ENCODE peak calls at places on chromosomes 1 and 21, in seven cellular contexts. Z, M, P, T, W, G and L are unnamed samples.

GRCh38 chr1:235999259-235999925 is 65.5 kb downstream of the NID1 start:
- DNase-seq in Z (peak; percentile 74), M (peak; percentile 97), P (peak; percentile 85), T (no peak), W (peak; percentile 94), G (no peak), L (peak; percentile 96)

GRCh38 chr1:182080955-182081582 is 19.6 kb upstream of the ZNF648 start:
- DNase-seq in Z (no peak), M (peak; percentile 64), P (no peak), T (no peak), W (peak; percentile 57), G (no peak), L (peak; percentile 29)

GRCh38 chr21:42019101-42019605 is 9.0 kb upstream of the ZBTB21 start:
- DNase-seq in Z (no peak), M (no peak), P (no peak), T (no peak), W (no peak), G (no peak), L (no peak)

GRCh38 chr1:43878440-43878839 is 55.2 kb upstream of the ARTN start:
- DNase-seq in Z (no peak), M (no peak), P (no peak), T (no peak), W (no peak), G (no peak), L (no peak)

GRCh38 chr1:160614410-160614809 is 32.4 kb downstream of the SLAMF1 start:
- DNase-seq in Z (no peak), M (no peak), P (no peak), T (no peak), W (no peak), G (no peak), L (no peak)

GRCh38 chr1:110620250-110620615 is 14.1 kb upstream of the KCNA2 start:
- DNase-seq in Z (no peak), M (no peak), P (no peak), T (no peak), W (no peak), G (no peak), L (no peak)

GRCh38 chr1:18941221-18942141 is 15.0 kb downstream of the IFFO2 start:
- DNase-seq in Z (peak; percentile 85), M (peak; percentile 47), P (no peak), T (no peak), W (no peak), G (peak; percentile 36), L (no peak)

GRCh38 chr1:163673756-163674155 is 352.0 kb downstream of the NUF2 start:
- DNase-seq in Z (no peak), M (no peak), P (peak; percentile 76), T (no peak), W (no peak), G (no peak), L (peak; percentile 63)

GRCh38 chr21:28719731-28720130 is 272.9 kb downstream of the LTN1 start:
- DNase-seq in Z (no peak), M (peak; percentile 18), P (no peak), T (no peak), W (no peak), G (no peak), L (peak; percentile 6)

GRCh38 chr1:58249729-58250586 is 296.6 kb downstream of the OMA1 start:
- DNase-seq in Z (no peak), M (peak; percentile 53), P (no peak), T (no peak), W (peak; percentile 37), G (no peak), L (peak; percentile 56)

GRCh38 chr1:92804721-92805169 is 19.8 kb upstream of the EVI5 start:
- DNase-seq in Z (peak; percentile 95), M (peak; percentile 98), P (peak; percentile 84), T (peak; percentile 51), W (peak; percentile 4), G (peak; percentile 29), L (peak; percentile 97)

GRCh38 chr1:208178091-208178529 is 66.1 kb downstream of the PLXNA2 start:
- DNase-seq in Z (no peak), M (no peak), P (no peak), T (no peak), W (no peak), G (no peak), L (no peak)

GRCh38 chr1:15100369-15101111 is 53.0 kb upstream of the TMEM51 start:
- DNase-seq in Z (peak; percentile 7), M (peak; percentile 66), P (no peak), T (peak; percentile 66), W (peak; percentile 68), G (no peak), L (peak; percentile 14)

GRCh38 chr1:64110924-64111777 is 92.3 kb upstream of the UBE2U start:
- DNase-seq in Z (no peak), M (no peak), P (no peak), T (no peak), W (no peak), G (no peak), L (no peak)

GRCh38 chr1:116478621-116479020 is 92.2 kb downstream of the CD58 start:
- DNase-seq in Z (no peak), M (no peak), P (no peak), T (no peak), W (no peak), G (no peak), L (no peak)

GRCh38 chr1:49297783-49298182 is 521.1 kb upstream of the BEND5 start:
- DNase-seq in Z (no peak), M (peak; percentile 0), P (no peak), T (no peak), W (no peak), G (no peak), L (no peak)

GRCh38 chr1:204188959-204189639 is 7.2 kb downstream of the KISS1 start:
- DNase-seq in Z (no peak), M (no peak), P (no peak), T (no peak), W (peak; percentile 42), G (no peak), L (no peak)

GRCh38 chr1:178489399-178489798 is 7.4 kb downstream of the CLEC20A start:
- DNase-seq in Z (no peak), M (no peak), P (no peak), T (no peak), W (no peak), G (no peak), L (no peak)

GRCh38 chr1:101506541-101507164 is 269.8 kb downstream of the S1PR1 start:
- DNase-seq in Z (no peak), M (peak; percentile 65), P (no peak), T (peak; percentile 15), W (peak; percentile 60), G (no peak), L (peak; percentile 41)

GRCh38 chr1:58456470-58456869 is 90.1 kb downstream of the OMA1 start:
- DNase-seq in Z (no peak), M (peak; percentile 14), P (no peak), T (no peak), W (no peak), G (no peak), L (peak; percentile 80)

DNA sequence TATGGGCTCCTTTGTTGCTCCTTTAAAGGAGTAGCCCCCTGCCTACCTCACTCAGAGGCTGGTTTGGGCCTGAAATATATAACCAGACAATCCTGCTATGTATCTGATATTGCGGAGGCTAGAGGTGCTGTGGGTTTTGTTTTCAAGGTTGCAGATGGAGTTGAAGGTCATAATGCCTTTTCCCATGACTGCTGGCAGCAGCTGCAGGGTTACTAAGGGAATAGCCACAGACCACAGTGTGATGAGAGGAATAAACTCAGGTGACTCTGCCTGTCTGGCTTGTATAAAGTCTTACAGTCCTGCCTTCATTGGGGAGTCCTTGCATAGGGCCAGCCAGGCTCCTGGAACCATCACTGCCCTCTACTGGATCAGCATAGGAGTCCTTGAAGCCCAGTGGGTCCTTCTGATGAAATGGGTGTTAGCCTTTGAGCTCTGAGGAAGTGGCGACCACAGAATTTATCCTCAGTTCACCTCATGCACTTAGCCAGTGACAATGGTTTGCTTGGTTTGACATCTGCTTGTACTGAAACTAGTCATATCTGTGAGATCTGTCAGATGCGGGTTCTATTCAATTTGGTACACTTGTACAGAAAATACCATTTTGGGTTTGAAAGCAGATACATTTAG is 174.4 kb upstream of the HMCN1 start:
- DNase-seq in Z (no peak), M (peak; percentile 75), P (no peak), T (peak; percentile 11), W (peak; percentile 92), G (peak; percentile 13), L (peak; percentile 38)
- TF ChIP-seq CTCF in Z (peak; percentile 41), M (peak; percentile 78), P (peak; percentile 60), T (no peak), W (peak; percentile 58), G (peak; percentile 31), L (peak; percentile 74)

GRCh38 chr1:27367160-27367650 is 444 bp upstream of the MAP3K6 start:
- DNase-seq in Z (no peak), M (no peak), P (no peak), T (no peak), W (no peak), G (no peak), L (no peak)

GRCh38 chr1:27364696-27365371 is 1.9 kb downstream of the MAP3K6 start:
- DNase-seq in Z (no peak), M (no peak), P (no peak), T (no peak), W (no peak), G (no peak), L (no peak)

GRCh38 chr1:27366113-27366410 is 699 bp downstream of the MAP3K6 start:
- DNase-seq in Z (no peak), M (peak; percentile 50), P (peak; percentile 14), T (peak; percentile 72), W (peak; percentile 69), G (peak; percentile 90), L (peak; percentile 53)

GRCh38 chr1:27365372-27366112 is 1.2 kb downstream of the MAP3K6 start:
- DNase-seq in Z (peak; percentile 67), M (peak; percentile 91), P (peak; percentile 65), T (peak; percentile 93), W (peak; percentile 88), G (peak; percentile 89), L (peak; percentile 83)

DNA sequence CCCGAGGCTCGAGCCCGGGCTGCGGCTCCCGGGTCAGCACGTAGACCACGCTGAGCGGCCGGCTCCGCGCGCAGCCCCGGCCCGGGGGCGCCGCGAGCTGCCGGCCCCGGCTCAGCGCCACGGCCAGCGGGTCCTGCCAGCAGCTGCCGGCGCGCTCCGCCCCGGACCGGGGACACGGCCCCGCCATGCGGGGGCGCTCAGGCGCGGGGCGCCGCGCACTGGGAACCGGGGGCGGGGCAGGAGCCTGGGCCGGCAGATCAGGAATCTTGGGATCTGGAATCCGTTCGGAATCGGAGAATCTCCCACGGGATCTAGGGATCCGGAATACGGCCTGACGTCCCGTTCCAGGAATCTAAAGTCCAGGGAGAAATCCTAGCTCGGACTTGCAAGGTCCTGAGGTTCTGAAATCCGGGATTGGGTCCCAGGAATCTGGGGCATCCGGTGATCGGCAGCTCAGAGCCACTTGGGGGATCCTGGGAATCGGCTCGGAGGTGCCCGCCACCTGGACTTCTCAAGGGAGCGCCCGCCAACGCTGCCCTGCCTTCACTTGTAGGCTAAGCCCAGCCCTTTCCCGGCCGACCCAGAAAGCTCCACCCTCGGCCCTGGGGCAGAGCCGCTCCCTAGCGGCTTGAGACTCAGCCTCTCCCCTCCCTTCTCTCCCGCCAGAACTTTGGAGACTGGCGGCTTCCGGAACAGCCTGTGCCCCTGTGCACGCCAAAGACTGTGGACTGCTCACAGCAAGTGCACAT is at the start of gene MAP3K6:
- DNase-seq in Z (peak; percentile 18), M (peak; percentile 68), P (peak; percentile 33), T (peak; percentile 83), W (peak; percentile 55), G (peak; percentile 89), L (peak; percentile 70)
- TF ChIP-seq CTCF in Z (peak; percentile 35), M (peak; percentile 15), P (peak; percentile 24), T (peak; percentile 25), W (peak; percentile 44), G (peak; percentile 53), L (peak; percentile 60)

GRCh38 chr1:155003227-155003765 is 694 bp downstream of the ZBTB7B start:
- DNase-seq in Z (no peak), M (peak; percentile 28), P (no peak), T (no peak), W (no peak), G (peak; percentile 56), L (no peak)
- TF ChIP-seq CTCF in Z (no peak), M (no peak), P (no peak), T (no peak), W (no peak), G (no peak), L (no peak)

GRCh38 chr1:94396356-94396755 is 21.8 kb upstream of the ABCD3 start:
- DNase-seq in Z (no peak), M (peak; percentile 39), P (no peak), T (no peak), W (no peak), G (no peak), L (no peak)
- TF ChIP-seq CTCF in Z (peak; percentile 20), M (peak; percentile 39), P (no peak), T (no peak), W (no peak), G (no peak), L (peak; percentile 20)